ENCODE peak calls at places on chromosome X, in seven cellular contexts. A, C, G, H, F, D and N are unnamed samples. For H3K79me1, the result is how much of the 10 kb centered on the place peaks cover.

GRCh38 chrX:53284684-53285447 is 3.5 kb upstream of the IQSEC2 start:
- DNase-seq in A (peak), C (peak), G (peak), H (peak), F (peak), D (peak), N (peak)

GRCh38 chrX:74529311-74529710 is 85.1 kb downstream of the RLIM start:
- DNase-seq in A (no peak), C (no peak), G (no peak), H (no peak), F (no peak), D (no peak), N (no peak)

GRCh38 chrX:50613846-50614245 is 143.2 kb upstream of the DGKK start:
- DNase-seq in A (peak), C (no peak), G (no peak), H (no peak), F (no peak), D (no peak), N (no peak)

GRCh38 chrX:72609313-72609712 is 36.7 kb upstream of the HDAC8 start:
- DNase-seq in A (peak), C (no peak), G (peak), H (no peak), F (no peak), D (no peak), N (peak)

GRCh38 chrX:2664497-2664896 is 26.6 kb upstream of the CD99 start:
- DNase-seq in A (peak), C (no peak), G (no peak), H (no peak), F (no peak), D (no peak), N (no peak)

GRCh38 chrX:147920161-147920666 is 8.5 kb downstream of the FMR1 start:
- DNase-seq in A (no peak), C (no peak), G (no peak), H (no peak), F (peak), D (no peak), N (peak)

GRCh38 chrX:110412971-110413726 is 54.5 kb downstream of the RTL9 start:
- DNase-seq in A (peak), C (peak), G (peak), H (peak), F (peak), D (peak), N (peak)

GRCh38 chrX:110532527-110532926 is 173.9 kb downstream of the RTL9 start:
- DNase-seq in A (no peak), C (no peak), G (no peak), H (no peak), F (no peak), D (no peak), N (no peak)

GRCh38 chrX:2627272-2627867 is 63.7 kb upstream of the CD99 start:
- DNase-seq in A (peak), C (no peak), G (peak), H (peak), F (peak), D (peak), N (peak)

GRCh38 chrX:11908371-11908770 is 150.3 kb downstream of the MSL3 start:
- DNase-seq in A (no peak), C (no peak), G (no peak), H (no peak), F (no peak), D (no peak), N (peak)

GRCh38 chrX:77528034-77528433 is 80.8 kb downstream of the FGF16 start:
- DNase-seq in A (no peak), C (no peak), G (no peak), H (no peak), F (no peak), D (no peak), N (no peak)

DNA sequence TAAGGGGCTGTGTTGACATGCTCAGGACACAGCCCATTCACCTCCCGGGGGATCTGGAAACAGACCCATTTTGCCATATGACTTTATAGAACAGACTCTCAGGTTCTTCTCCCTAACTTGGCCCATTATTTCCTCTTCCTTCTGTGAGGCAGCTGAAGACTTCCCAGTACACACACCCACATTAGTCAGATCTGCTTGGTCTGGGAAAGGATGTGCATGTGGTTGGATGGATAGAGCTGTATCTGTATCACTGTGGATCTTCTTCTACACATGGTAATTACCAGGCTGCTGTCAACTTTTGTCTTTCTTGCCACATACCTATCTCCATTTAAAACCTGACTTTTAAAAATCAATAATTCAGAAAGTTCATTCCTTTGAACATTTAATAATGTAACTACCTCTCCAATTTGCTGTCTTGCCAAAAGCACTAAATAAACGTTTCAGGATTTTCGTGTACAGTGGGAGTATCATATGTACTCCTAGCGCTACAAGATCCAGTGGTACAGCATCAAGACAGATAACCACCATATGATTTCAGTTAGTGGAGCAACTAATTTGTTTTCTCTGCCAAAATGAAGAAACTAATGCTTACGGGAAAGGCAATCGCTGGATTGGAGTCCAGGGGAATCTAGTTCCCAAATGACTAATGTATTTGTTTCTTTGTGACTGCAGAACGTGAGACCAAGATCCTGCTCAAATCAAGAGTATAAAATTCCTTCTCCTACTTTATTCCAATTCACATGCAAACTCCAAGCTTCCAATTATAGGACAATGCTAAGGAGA is 134.1 kb upstream of the MAP3K15 start:
- DNase-seq in A (peak), C (no peak), G (no peak), H (no peak), F (no peak), D (no peak), N (no peak)
- H3K79me1 ChIP-seq in A (under half), C (under half), G (under half), H (under half), F (under half), D (under half), N (under half)

DNA sequence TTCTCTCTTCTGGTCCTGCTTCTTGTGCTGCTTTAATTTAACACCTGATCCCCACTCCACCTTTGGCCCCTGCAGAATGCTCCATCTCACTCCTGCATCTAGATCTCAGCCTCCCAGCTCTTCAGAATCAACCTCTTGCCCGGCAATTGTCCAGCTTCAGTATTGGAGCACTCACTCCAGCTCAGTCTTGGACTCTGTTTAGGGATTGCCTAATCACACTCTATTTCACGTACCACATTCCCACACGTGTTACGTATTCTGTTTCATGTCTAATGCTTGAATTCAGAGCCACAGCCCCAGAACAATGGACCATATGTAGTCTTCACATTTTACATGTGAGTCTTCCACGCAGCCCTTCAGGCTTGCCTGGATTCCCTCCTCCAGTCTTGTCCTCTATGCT is 105.1 kb upstream of the FAM9A start:
- DNase-seq in A (no peak), C (no peak), G (no peak), H (no peak), F (no peak), D (no peak), N (no peak)
- H2BK5ac ChIP-seq in A (no peak), C (no peak), G (no peak), H (no peak), F (no peak), D (no peak), N (no peak)

DNA sequence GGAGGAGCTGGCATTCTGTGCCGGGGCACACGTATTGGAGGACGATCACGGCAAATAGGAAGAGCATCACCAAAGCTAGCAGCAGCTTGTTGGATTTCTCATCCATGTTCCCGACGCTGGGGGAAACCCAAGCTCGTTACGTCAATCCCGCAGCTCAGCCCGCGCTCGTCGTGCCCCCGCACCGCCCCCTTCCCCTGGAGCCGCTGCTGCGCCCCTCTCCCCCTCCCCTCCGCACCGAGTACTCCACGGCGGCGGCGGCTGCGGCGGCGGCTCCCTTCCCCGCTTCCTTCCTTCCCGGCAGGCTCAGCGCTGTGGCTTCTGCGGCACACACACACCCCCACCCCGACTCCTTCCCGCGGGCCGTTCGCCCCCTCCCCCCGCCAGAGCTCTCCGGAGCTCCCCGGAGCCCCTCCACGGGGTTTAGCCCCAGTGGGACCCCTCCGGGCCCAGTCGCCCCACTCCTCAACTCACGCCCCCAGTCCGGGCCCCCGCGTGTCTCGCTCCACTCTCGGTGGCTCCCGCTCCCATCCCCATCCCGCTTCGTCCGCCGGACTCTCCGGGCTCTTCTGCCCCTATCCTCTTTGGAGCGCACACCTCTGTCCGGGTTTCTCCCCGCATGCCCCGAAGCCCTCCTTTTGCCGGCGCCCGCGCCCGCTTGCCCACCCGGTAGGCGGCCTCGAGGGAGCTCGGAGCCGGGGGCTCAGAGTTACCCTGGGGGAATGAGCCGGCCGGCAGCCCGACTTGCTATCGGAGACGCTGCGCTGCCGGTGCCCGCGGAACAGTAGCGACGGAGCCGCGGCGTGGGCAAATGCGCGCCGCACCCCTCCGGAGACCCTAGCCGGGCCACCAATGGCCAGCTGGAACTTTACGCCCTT is 981 bp downstream of the HS6ST2 start:
- DNase-seq in A (no peak), C (peak), G (peak), H (peak), F (no peak), D (peak), N (peak)
- H2BK120ac ChIP-seq in A (no peak), C (peak), G (no peak), H (no peak), F (no peak), D (no peak), N (peak)

GRCh38 chrX:112852850-112853249 is 12.2 kb upstream of the AMOT start:
- DNase-seq in A (no peak), C (no peak), G (no peak), H (no peak), F (no peak), D (no peak), N (no peak)

GRCh38 chrX:112851806-112852205 is 11.2 kb upstream of the AMOT start:
- DNase-seq in A (peak), C (no peak), G (peak), H (no peak), F (peak), D (no peak), N (no peak)

DNA sequence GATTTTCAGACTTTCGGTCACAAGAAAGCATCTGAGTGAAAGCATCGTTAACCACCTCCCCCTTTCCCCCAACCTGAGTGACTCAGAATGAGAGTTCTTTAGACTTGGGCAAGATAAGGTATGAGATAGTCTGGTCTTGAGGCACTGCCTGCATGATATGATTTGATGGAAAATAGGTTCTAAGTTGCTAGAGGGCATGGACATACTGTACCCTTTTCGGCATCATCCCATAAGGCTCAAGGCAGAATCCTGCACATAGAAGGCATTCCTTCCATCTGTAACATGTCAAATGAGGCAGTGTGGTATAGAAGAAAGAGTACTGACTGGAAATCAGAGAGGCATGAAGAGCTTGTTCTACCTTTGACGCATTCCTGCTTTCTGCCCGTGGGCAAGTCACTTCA is 16.8 kb upstream of the AMOT start:
- DNase-seq in A (no peak), C (no peak), G (no peak), H (no peak), F (peak), D (no peak), N (no peak)
- H3K79me1 ChIP-seq in A (under half), C (under half), G (under half), H (under half), F (under half), D (under half), N (under half)

GRCh38 chrX:138191998-138192397 is 519.5 kb downstream of the FGF13 start:
- DNase-seq in A (peak), C (peak), G (no peak), H (peak), F (no peak), D (peak), N (peak)
- H2BK5ac ChIP-seq in A (no peak), C (no peak), G (no peak), H (no peak), F (no peak), D (no peak), N (no peak)